ENCODE peak calls at places on chromosomes 13 and 19, in five cellular contexts. Q is fibroblast of mammary gland, K is suprapubic skin, L is fibroblast of villous mesenchyme, B is A673. H is an unnamed sample.

GRCh38 chr19:39126593-39127187 is 1.1 kb downstream of the PAK4 start:
- DNase-seq in B (peak; percentile 64), K (no peak), L (peak; percentile 49), Q (peak; percentile 45), H (peak; percentile 31)

GRCh38 chr13:47326061-47326460 is 429.2 kb upstream of the HTR2A start:
- DNase-seq in L (no peak), B (no peak), K (no peak), Q (peak; percentile 92), H (peak; percentile 42)

GRCh38 chr13:40118337-40118736 is 462.9 kb downstream of the COG6 start:
- DNase-seq in Q (no peak), L (no peak), B (no peak), K (no peak), H (no peak)

GRCh38 chr13:73556902-73557301 is 498.1 kb downstream of the KLF5 start:
- DNase-seq in Q (peak; percentile 2), B (no peak), K (no peak), L (no peak), H (no peak)

GRCh38 chr13:39302855-39303254 is 264.6 kb downstream of the NHLRC3 start:
- DNase-seq in K (no peak), L (no peak), B (no peak), Q (no peak), H (no peak)

GRCh38 chr13:107301724-107302374 is 733.9 kb upstream of the ARGLU1 start:
- DNase-seq in Q (peak; percentile 8), K (no peak), B (peak; percentile 39), L (peak; percentile 27), H (peak; percentile 31)

GRCh38 chr13:47671762-47672161 is 329.3 kb downstream of the SUCLA2 start:
- DNase-seq in L (no peak), K (no peak), Q (no peak), B (no peak), H (no peak)

GRCh38 chr13:112934075-112934474 is 34.9 kb upstream of the MCF2L start:
- DNase-seq in Q (no peak), L (no peak), B (no peak), K (no peak), H (no peak)

GRCh38 chr13:112959206-112959605 is 9.8 kb upstream of the MCF2L start:
- DNase-seq in B (no peak), K (peak; percentile 63), L (no peak), Q (no peak), H (peak; percentile 17)

GRCh38 chr19:1752757-1753728 is at the start of gene ONECUT3:
- DNase-seq in L (no peak), Q (no peak), B (no peak), K (no peak), H (no peak)

GRCh38 chr13:31022491-31022890 is 90.0 kb downstream of the TEX26 start:
- DNase-seq in L (no peak), B (peak; percentile 89), K (no peak), Q (no peak), H (no peak)

GRCh38 chr13:68727788-68728187 is 1379.8 kb upstream of the ATXN8OS start:
- DNase-seq in L (no peak), K (no peak), B (no peak), Q (no peak), H (no peak)

GRCh38 chr19:11286312-11286974 is 9.5 kb upstream of the TSPAN16 start:
- DNase-seq in B (peak; percentile 82), L (peak; percentile 31), K (no peak), Q (peak; percentile 50), H (peak; percentile 86)

GRCh38 chr13:25276748-25277147 is 10.5 kb downstream of the MTMR6 start:
- DNase-seq in B (no peak), L (no peak), Q (peak; percentile 56), K (no peak), H (no peak)

GRCh38 chr19:36136975-36137686 is 2.7 kb upstream of the CAPNS1 start:
- DNase-seq in L (peak; percentile 17), B (peak; percentile 46), Q (peak; percentile 42), K (no peak), H (peak; percentile 46)

GRCh38 chr13:31167490-31167889 is 5.8 kb upstream of the HSPH1 start:
- DNase-seq in Q (peak; percentile 26), B (no peak), L (no peak), K (no peak), H (no peak)

GRCh38 chr13:80337706-80338105 is 3.2 kb downstream of the SPRY2 start:
- DNase-seq in K (no peak), L (peak; percentile 44), Q (peak; percentile 52), B (no peak), H (peak; percentile 44)

GRCh38 chr19:35851213-35852028 is 883 bp downstream of the NPHS1 start:
- DNase-seq in K (no peak), Q (no peak), L (no peak), B (no peak), H (no peak)

GRCh38 chr19:53849237-53849676 is 18.4 kb upstream of the MYADM start:
- DNase-seq in Q (peak; percentile 94), L (peak; percentile 71), B (peak; percentile 27), K (no peak), H (peak; percentile 94)

GRCh38 chr19:3006075-3006767 is 22.9 kb downstream of the TLE2 start:
- DNase-seq in L (no peak), B (no peak), K (no peak), Q (no peak), H (no peak)

GRCh38 chr13:91399189-91400093 is 1.0 kb downstream of the GPC5 start:
- DNase-seq in L (no peak), Q (no peak), K (no peak), B (no peak), H (no peak)

GRCh38 chr13:27976362-27977177 is 7.5 kb upstream of the CDX2 start:
- DNase-seq in Q (no peak), B (no peak), K (peak; percentile 32), L (no peak), H (no peak)

GRCh38 chr13:27977476-27978300 is 8.6 kb upstream of the CDX2 start:
- DNase-seq in K (peak; percentile 41), B (peak; percentile 22), Q (peak; percentile 29), L (no peak), H (peak; percentile 13)

GRCh38 chr13:27973291-27973690 is 4.2 kb upstream of the CDX2 start:
- DNase-seq in B (no peak), L (no peak), Q (no peak), K (peak; percentile 50), H (no peak)

GRCh38 chr13:27973956-27974662 is 5.0 kb upstream of the CDX2 start:
- DNase-seq in B (no peak), K (peak; percentile 16), L (no peak), Q (no peak), H (no peak)

GRCh38 chr13:27975579-27976361 is 6.7 kb upstream of the CDX2 start:
- DNase-seq in L (no peak), B (no peak), Q (no peak), K (peak; percentile 61), H (no peak)
- H3K4me3 ChIP-seq in L (no peak overlapping the region), B (no peak overlapping the region), Q (no peak overlapping the region), K (no peak overlapping the region), H (no peak overlapping the region)

GRCh38 chr13:110106726-110107125 is 200.2 kb downstream of the COL4A1 start:
- DNase-seq in L (no peak), K (peak; percentile 68), Q (no peak), B (no peak), H (peak; percentile 55)

GRCh38 chr13:110103479-110103878 is 203.5 kb downstream of the COL4A1 start:
- DNase-seq in L (no peak), K (no peak), B (no peak), Q (peak; percentile 61), H (no peak)

GRCh38 chr13:110107568-110108347 is 199.2 kb downstream of the COL4A1 start:
- DNase-seq in Q (no peak), L (no peak), K (peak; percentile 58), B (peak; percentile 65), H (no peak)

GRCh38 chr13:110103026-110103425 is 203.9 kb downstream of the COL4A1 start:
- DNase-seq in B (no peak), K (no peak), L (peak; percentile 62), Q (no peak), H (no peak)

GRCh38 chr13:110105136-110105535 is 201.8 kb downstream of the COL4A1 start:
- DNase-seq in K (no peak), B (no peak), L (no peak), Q (no peak), H (no peak)
- TF ChIP-seq CTCF in K (no peak), B (no peak), L (no peak), Q (no peak), H (no peak)

GRCh38 chr19:49442354-49442753 is 1.0 kb upstream of the SLC17A7 start:
- DNase-seq in L (no peak), B (peak; percentile 81), Q (no peak), K (peak; percentile 86), H (no peak)
- H3K4me3 ChIP-seq in L (peak overlapping the region; percentile 76), B (peak overlapping the region; percentile 68), Q (peak overlapping the region; percentile 68), K (peak overlapping the region; percentile 78), H (peak overlapping the region; percentile 66)

GRCh38 chr19:48362716-48363499 is 832 bp downstream of the TMEM143 start:
- DNase-seq in K (peak; percentile 95), L (peak; percentile 92), B (peak; percentile 98), Q (peak; percentile 89), H (peak; percentile 94)
- TF ChIP-seq CTCF in K (no peak), L (no peak), B (no peak), Q (no peak), H (no peak)

GRCh38 chr19:44948763-44949374 is 3.0 kb downstream of the APOC2 start:
- DNase-seq in K (no peak), Q (peak; percentile 42), L (no peak), B (no peak), H (no peak)

GRCh38 chr19:44948237-44948636 is 2.4 kb downstream of the APOC2 start:
- DNase-seq in L (no peak), B (no peak), K (no peak), Q (no peak), H (no peak)

GRCh38 chr19:44949550-44949949 is 3.7 kb downstream of the APOC2 start:
- DNase-seq in K (no peak), Q (no peak), L (no peak), B (no peak), H (no peak)

GRCh38 chr19:44943801-44944249 is 1.8 kb downstream of the APOC4 start:
- DNase-seq in B (no peak), K (no peak), L (no peak), Q (peak; percentile 62), H (no peak)

GRCh38 chr19:44947041-44947581 is 1.3 kb downstream of the APOC2 start:
- DNase-seq in Q (no peak), K (no peak), L (no peak), B (no peak), H (no peak)
- H3K4me3 ChIP-seq in Q (no peak overlapping the region), K (no peak overlapping the region), L (no peak overlapping the region), B (no peak overlapping the region), H (no peak overlapping the region)

DNA sequence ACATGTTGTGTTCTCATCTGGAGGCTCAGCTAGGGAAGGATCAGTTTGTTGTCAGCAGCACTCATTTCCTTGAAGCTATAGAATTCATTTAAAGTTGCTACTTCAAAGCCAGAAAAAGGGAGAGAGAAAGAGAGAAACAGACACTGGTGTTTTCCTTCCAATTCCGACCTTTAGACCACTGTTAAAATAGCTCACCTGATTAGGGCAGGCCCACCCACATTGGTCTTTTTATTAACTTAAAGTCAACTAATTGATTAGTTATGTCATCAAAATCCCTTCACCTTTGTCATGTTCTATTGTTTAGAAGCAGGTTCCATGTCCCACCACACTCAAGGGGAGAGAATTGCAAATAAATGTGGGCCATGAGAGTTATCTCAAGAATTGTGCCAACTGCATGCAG is 560.2 kb downstream of the PCDH17 start:
- DNase-seq in K (no peak), L (no peak), Q (no peak), B (no peak), H (no peak)
- TF ChIP-seq CTCF in K (no peak), L (no peak), Q (no peak), B (no peak), H (no peak)

GRCh38 chr13:97242755-97243497 is 20.8 kb downstream of the MBNL2 start:
- DNase-seq in Q (no peak), L (no peak), K (no peak), B (no peak), H (no peak)
- H3K4me3 ChIP-seq in Q (no peak overlapping the region), L (no peak overlapping the region), K (no peak overlapping the region), B (no peak overlapping the region), H (no peak overlapping the region)

H was measured in fibroblast of pulmonary artery.